ENCODE peak calls at places on chromosomes 2 and 18, in six cellular contexts. V is HuH-7.5; L is fibroblast of lung; U is posterior vena cava; R is CD4-positive, alpha-beta T cell; W is HS-27A. K is an unnamed sample.

GRCh38 chr18:6284761-6285160 is 129.9 kb downstream of the L3MBTL4 start:
- DNase-seq in V (no peak), L (no peak), U (no peak), R (no peak), W (no peak), K (no peak)

GRCh38 chr2:28662468-28663095 is 89.0 kb upstream of the PPP1CB start:
- DNase-seq in V (no peak), L (peak; percentile 72), U (no peak), R (no peak), W (no peak), K (peak; percentile 71)

GRCh38 chr2:241036964-241037421 is 38.6 kb downstream of the SNED1 start:
- DNase-seq in V (no peak), L (no peak), U (no peak), R (no peak), W (no peak), K (no peak)

GRCh38 chr2:16293871-16294270 is 353.5 kb downstream of the MYCN start:
- DNase-seq in V (no peak), L (no peak), U (no peak), R (no peak), W (no peak), K (no peak)

GRCh38 chr2:174836345-174836999 is 72.2 kb upstream of the CHRNA1 start:
- DNase-seq in V (no peak), L (peak; percentile 96), U (no peak), R (no peak), W (peak; percentile 69), K (peak; percentile 95)

GRCh38 chr2:179265082-179265575 is 497 bp upstream of the SESTD1 start:
- DNase-seq in V (peak; percentile 23), L (peak; percentile 47), U (no peak), R (no peak), W (no peak), K (peak; percentile 57)

GRCh38 chr2:215565897-215566296 is 130.0 kb upstream of the FN1 start:
- DNase-seq in V (no peak), L (peak; percentile 36), U (no peak), R (no peak), W (peak; percentile 39), K (no peak)

GRCh38 chr2:221370076-221370941 is 201.8 kb downstream of the EPHA4 start:
- DNase-seq in V (no peak), L (no peak), U (no peak), R (no peak), W (no peak), K (no peak)

GRCh38 chr2:138779451-138780440 is at the start of gene NXPH2:
- DNase-seq in V (peak; percentile 25), L (peak; percentile 21), U (no peak), R (no peak), W (no peak), K (no peak)

GRCh38 chr2:36535099-36535498 is 62.9 kb downstream of the FEZ2 start:
- DNase-seq in V (no peak), L (no peak), U (no peak), R (no peak), W (no peak), K (no peak)

GRCh38 chr18:49274188-49274714 is 186.2 kb downstream of the DYM start:
- DNase-seq in V (no peak), L (peak; percentile 40), U (no peak), R (no peak), W (no peak), K (no peak)

GRCh38 chr18:57649536-57650495 is 28.2 kb upstream of the NARS1 start:
- DNase-seq in V (no peak), L (peak; percentile 69), U (no peak), R (no peak), W (no peak), K (peak; percentile 83)

K was measured in HFFc6.